ENCODE peak calls at places on chromosomes 16 and 17, in four cellular contexts. One of them, this sample, is unnamed.
A peak's percentile ranks its signal among the peaks of the same experiment; 100 is the strongest.

GRCh38 chr16:81405702-81406113 is 38.9 kb upstream of the CMIP start:
- DNase-seq in skeletal muscle cell: peak; percentile 51
- DNase-seq in activated T-helper 9 cell treated with anti-CD3 and anti-CD28 coated beads, Interleukin-2, amount 50 U/mL, for 16 hours: no peak
- DNase-seq in T-helper 9 cell: no peak
- DNase-seq in this sample: no peak

GRCh38 chr17:67139289-67139688 is 94.9 kb downstream of the CACNG1 start:
- DNase-seq in skeletal muscle cell: no peak
- DNase-seq in activated T-helper 9 cell treated with anti-CD3 and anti-CD28 coated beads, Interleukin-2, amount 50 U/mL, for 16 hours: no peak
- DNase-seq in T-helper 9 cell: no peak
- DNase-seq in this sample: no peak

GRCh38 chr17:42581744-42582270 is 4.3 kb upstream of the PSMC3IP start:
- DNase-seq in skeletal muscle cell: no peak
- DNase-seq in activated T-helper 9 cell treated with anti-CD3 and anti-CD28 coated beads, Interleukin-2, amount 50 U/mL, for 16 hours: no peak
- DNase-seq in T-helper 9 cell: no peak
- DNase-seq in this sample: no peak

GRCh38 chr17:29241015-29241963 is 5.4 kb upstream of the CRYBA1 start:
- DNase-seq in skeletal muscle cell: peak; percentile 89
- DNase-seq in activated T-helper 9 cell treated with anti-CD3 and anti-CD28 coated beads, Interleukin-2, amount 50 U/mL, for 16 hours: no peak
- DNase-seq in T-helper 9 cell: no peak
- DNase-seq in this sample: no peak

GRCh38 chr16:71542377-71542776 is 16.2 kb downstream of the CHST4 start:
- DNase-seq in skeletal muscle cell: peak; percentile 4
- DNase-seq in activated T-helper 9 cell treated with anti-CD3 and anti-CD28 coated beads, Interleukin-2, amount 50 U/mL, for 16 hours: peak; percentile 16
- DNase-seq in T-helper 9 cell: peak; percentile 49
- DNase-seq in this sample: peak; percentile 75

GRCh38 chr17:65514082-65514481 is 47.4 kb downstream of the AXIN2 start:
- DNase-seq in skeletal muscle cell: peak; percentile 53
- DNase-seq in activated T-helper 9 cell treated with anti-CD3 and anti-CD28 coated beads, Interleukin-2, amount 50 U/mL, for 16 hours: no peak
- DNase-seq in T-helper 9 cell: no peak
- DNase-seq in this sample: peak; percentile 8

GRCh38 chr16:83989300-83989699 is 21.3 kb downstream of the NECAB2 start:
- DNase-seq in skeletal muscle cell: no peak
- DNase-seq in activated T-helper 9 cell treated with anti-CD3 and anti-CD28 coated beads, Interleukin-2, amount 50 U/mL, for 16 hours: no peak
- DNase-seq in T-helper 9 cell: no peak
- DNase-seq in this sample: no peak

GRCh38 chr16:64982581-64982980 is 139.3 kb downstream of the CDH11 start:
- DNase-seq in skeletal muscle cell: peak; percentile 49
- DNase-seq in activated T-helper 9 cell treated with anti-CD3 and anti-CD28 coated beads, Interleukin-2, amount 50 U/mL, for 16 hours: no peak
- DNase-seq in T-helper 9 cell: no peak
- DNase-seq in this sample: no peak

GRCh38 chr16:84519855-84520254 is 15.4 kb upstream of the MEAK7 start:
- DNase-seq in skeletal muscle cell: no peak
- DNase-seq in activated T-helper 9 cell treated with anti-CD3 and anti-CD28 coated beads, Interleukin-2, amount 50 U/mL, for 16 hours: no peak
- DNase-seq in T-helper 9 cell: no peak
- DNase-seq in this sample: no peak

GRCh38 chr17:71063559-71063958 is 894.2 kb downstream of the KCNJ2 start:
- DNase-seq in skeletal muscle cell: no peak
- DNase-seq in activated T-helper 9 cell treated with anti-CD3 and anti-CD28 coated beads, Interleukin-2, amount 50 U/mL, for 16 hours: no peak
- DNase-seq in T-helper 9 cell: no peak
- DNase-seq in this sample: no peak

GRCh38 chr17:75783069-75783783 is 1.4 kb upstream of the UNK start:
- DNase-seq in skeletal muscle cell: no peak
- DNase-seq in activated T-helper 9 cell treated with anti-CD3 and anti-CD28 coated beads, Interleukin-2, amount 50 U/mL, for 16 hours: no peak
- DNase-seq in T-helper 9 cell: no peak
- DNase-seq in this sample: no peak

GRCh38 chr16:86555763-86556130 is 712 bp upstream of the MTHFSD start:
- DNase-seq in skeletal muscle cell: no peak
- DNase-seq in activated T-helper 9 cell treated with anti-CD3 and anti-CD28 coated beads, Interleukin-2, amount 50 U/mL, for 16 hours: no peak
- DNase-seq in T-helper 9 cell: no peak
- DNase-seq in this sample: no peak

GRCh38 chr16:68074850-68075249 is 10.3 kb upstream of the NFATC3 start:
- DNase-seq in skeletal muscle cell: no peak
- DNase-seq in activated T-helper 9 cell treated with anti-CD3 and anti-CD28 coated beads, Interleukin-2, amount 50 U/mL, for 16 hours: peak; percentile 28
- DNase-seq in T-helper 9 cell: peak; percentile 52
- DNase-seq in this sample: peak; percentile 95

This sample was measured in spleen.